ENCODE peak calls at places on chromosomes 13 and 19, in seven cellular contexts. H is H9, F is H1, J is IMR-90, A is neuronal stem cell, R is mesenchymal stem cell, Z is trophoblast cell. M is an unnamed sample.

GRCh38 chr13:107587681-107588080 is 627.7 kb downstream of the LIG4 start:
- DNase-seq in Z (no peak), R (no peak), F (no peak), J (no peak), A (no peak), H (no peak), M (no peak)

GRCh38 chr19:5801796-5802616 is 2.9 kb upstream of the NRTN start:
- DNase-seq in R (peak; percentile 47), J (peak; percentile 12), H (peak; percentile 80), F (no peak), A (peak; percentile 71), Z (no peak), M (peak; percentile 88)

GRCh38 chr19:52735734-52736133 is 890 bp upstream of the ZNF611 start:
- DNase-seq in J (no peak), R (peak; percentile 54), Z (peak; percentile 96), F (peak; percentile 88), H (peak; percentile 97), A (peak; percentile 47), M (peak; percentile 98)

GRCh38 chr19:23070353-23070781 is 46.5 kb upstream of the ZNF730 start:
- DNase-seq in R (no peak), F (peak; percentile 51), J (peak; percentile 15), Z (peak; percentile 55), A (no peak), H (peak; percentile 43), M (peak; percentile 27)

GRCh38 chr19:4980838-4981680 is 12.1 kb downstream of the KDM4B start:
- DNase-seq in H (peak; percentile 60), A (no peak), F (no peak), R (no peak), Z (no peak), J (no peak), M (peak; percentile 43)

GRCh38 chr19:32691952-32692726 is 518 bp downstream of the NUDT19 start:
- DNase-seq in R (peak; percentile 75), F (no peak), H (peak; percentile 51), J (peak; percentile 69), A (peak; percentile 36), Z (peak; percentile 54), M (peak; percentile 70)

GRCh38 chr13:80038371-80038770 is 302.6 kb downstream of the SPRY2 start:
- DNase-seq in R (peak; percentile 9), A (no peak), Z (no peak), F (no peak), H (no peak), J (no peak), M (no peak)

GRCh38 chr13:78978381-78978998 is 319.5 kb upstream of the OBI1 start:
- DNase-seq in H (no peak), A (peak; percentile 54), R (peak; percentile 61), J (peak; percentile 61), F (no peak), Z (peak; percentile 85), M (peak; percentile 60)

GRCh38 chr19:47544476-47544875 is 28.5 kb downstream of the ZNF541 start:
- DNase-seq in Z (no peak), A (no peak), J (no peak), R (no peak), H (no peak), F (no peak), M (no peak)

GRCh38 chr13:106528711-106529414 is 6.6 kb downstream of the EFNB2 start:
- DNase-seq in H (no peak), Z (no peak), R (no peak), J (no peak), F (no peak), A (peak; percentile 48), M (peak; percentile 86)

GRCh38 chr13:98813993-98814392 is 61.5 kb upstream of the SLC15A1 start:
- DNase-seq in J (peak; percentile 43), Z (no peak), A (no peak), F (no peak), R (peak; percentile 25), H (no peak), M (no peak)

GRCh38 chr19:43148233-43148632 is 38.1 kb downstream of the PSG5 start:
- DNase-seq in F (no peak), Z (peak; percentile 48), A (no peak), R (no peak), H (no peak), J (peak; percentile 93), M (no peak)

GRCh38 chr13:48727252-48728011 is 73.7 kb downstream of the CYSLTR2 start:
- DNase-seq in F (no peak), R (peak; percentile 96), Z (no peak), J (peak; percentile 70), H (no peak), A (no peak), M (no peak)

GRCh38 chr19:38841787-38842438 is 7.9 kb downstream of the HNRNPL start:
- DNase-seq in Z (no peak), A (no peak), H (no peak), J (no peak), F (no peak), R (no peak), M (no peak)

GRCh38 chr13:30061217-30061616 is 210.8 kb upstream of the UBL3 start:
- DNase-seq in A (no peak), J (peak; percentile 16), Z (no peak), R (no peak), F (no peak), H (no peak), M (no peak)
- H2AK5ac ChIP-seq in A (no peak overlapping the region), J (no peak overlapping the region), Z (no peak overlapping the region), R (no peak overlapping the region), F (no peak overlapping the region), H (no peak overlapping the region), M (no peak overlapping the region)

GRCh38 chr19:49155005-49155826 is at the start of gene HRC:
- DNase-seq in R (no peak), H (peak; percentile 52), F (no peak), A (no peak), Z (peak; percentile 17), J (no peak), M (no peak)

GRCh38 chr19:49154279-49154678 is 917 bp downstream of the HRC start:
- DNase-seq in H (no peak), J (no peak), A (no peak), R (no peak), F (no peak), Z (no peak), M (no peak)

GRCh38 chr19:49157445-49158224 is at the start of gene TRPM4:
- DNase-seq in R (peak; percentile 83), H (peak; percentile 92), J (peak; percentile 61), Z (peak; percentile 94), F (peak; percentile 54), A (peak; percentile 83), M (peak; percentile 94)

GRCh38 chr19:49153167-49153809 is 1.9 kb downstream of the HRC start:
- DNase-seq in J (no peak), H (no peak), Z (no peak), R (no peak), A (no peak), F (no peak), M (no peak)

DNA sequence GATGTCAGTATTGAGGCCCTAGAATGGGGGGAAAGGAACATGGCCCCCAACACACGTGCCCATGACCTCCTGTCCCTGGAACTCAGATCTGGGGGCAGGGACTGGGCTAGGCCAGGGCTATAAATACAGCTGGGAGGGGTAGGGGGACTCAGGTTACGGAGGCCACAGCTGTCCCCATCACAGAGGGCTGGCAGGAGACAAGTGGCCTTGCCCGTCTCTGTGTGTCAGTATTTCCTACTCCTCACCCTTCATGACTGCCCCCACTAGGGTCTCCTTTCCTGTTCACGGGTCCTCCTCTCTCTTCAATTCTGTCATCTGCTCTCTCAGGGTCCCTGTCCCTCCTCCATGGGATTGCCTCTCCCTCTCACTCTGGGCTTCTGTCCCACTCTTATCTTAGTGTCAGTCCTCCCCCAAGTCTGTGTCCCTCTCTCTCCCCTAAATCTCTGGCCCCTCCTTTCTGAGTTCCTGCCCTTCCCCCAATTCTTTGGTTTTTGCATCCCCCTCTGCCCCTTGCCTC is 692 bp upstream of the HRC start:
- DNase-seq in Z (no peak), F (no peak), R (no peak), J (no peak), H (peak; percentile 56), A (no peak), M (peak; percentile 58)
- H2AK5ac ChIP-seq in Z (no peak overlapping the region), F (no peak overlapping the region), R (no peak overlapping the region), J (no peak overlapping the region), H (no peak overlapping the region), A (peak overlapping the region; percentile 81), M (no peak overlapping the region)

GRCh38 chr13:44307255-44307654 is 66.4 kb upstream of the SERP2 start:
- DNase-seq in R (peak; percentile 45), H (no peak), F (no peak), Z (no peak), J (peak; percentile 38), A (no peak), M (no peak)
- H2AK5ac ChIP-seq in R (no peak overlapping the region), H (no peak overlapping the region), F (no peak overlapping the region), Z (no peak overlapping the region), J (no peak overlapping the region), A (no peak overlapping the region), M (no peak overlapping the region)

GRCh38 chr19:29324717-29325116 is 111.8 kb upstream of the UQCRFS1 start:
- DNase-seq in J (no peak), R (no peak), A (no peak), H (no peak), F (no peak), Z (no peak), M (no peak)
- H2AK5ac ChIP-seq in J (no peak overlapping the region), R (no peak overlapping the region), A (no peak overlapping the region), H (no peak overlapping the region), F (no peak overlapping the region), Z (no peak overlapping the region), M (no peak overlapping the region)

M was measured in mesendoderm.